ENCODE peak calls at places on chromosome 20, in four cellular contexts. One of them, this sample, is unnamed.

GRCh38 chr20:47521059-47521808 is 19.5 kb downstream of the NCOA3 start:
- DNase-seq in HepG2: no peak
- DNase-seq in K562: no peak
- DNase-seq in GM12878: no peak
- DNase-seq in this sample: peak; percentile 72

GRCh38 chr20:4613718-4614620 is 107.7 kb upstream of the PRND start:
- DNase-seq in HepG2: peak; percentile 66
- DNase-seq in K562: peak; percentile 29
- DNase-seq in GM12878: peak; percentile 38
- DNase-seq in this sample: peak; percentile 67

GRCh38 chr20:38673731-38674177 is 50.5 kb upstream of the SLC32A1 start:
- DNase-seq in HepG2: no peak
- DNase-seq in K562: peak; percentile 61
- DNase-seq in GM12878: no peak
- DNase-seq in this sample: no peak

GRCh38 chr20:42734660-42735368 is 454.9 kb downstream of the PTPRT start:
- DNase-seq in HepG2: no peak
- DNase-seq in K562: no peak
- DNase-seq in GM12878: no peak
- DNase-seq in this sample: no peak

GRCh38 chr20:32731882-32732266 is 11.4 kb downstream of the COMMD7 start:
- DNase-seq in HepG2: peak; percentile 89
- DNase-seq in K562: no peak
- DNase-seq in GM12878: no peak
- DNase-seq in this sample: no peak

GRCh38 chr20:23404196-23404595 is 17.1 kb downstream of the NAPB start:
- DNase-seq in HepG2: peak; percentile 54
- DNase-seq in K562: no peak
- DNase-seq in GM12878: no peak
- DNase-seq in this sample: no peak

GRCh38 chr20:24969203-24970029 is 20.3 kb downstream of the CST7 start:
- DNase-seq in HepG2: no peak
- DNase-seq in K562: no peak
- DNase-seq in GM12878: no peak
- DNase-seq in this sample: no peak

GRCh38 chr20:17652411-17652810 is 29.6 kb downstream of the RRBP1 start:
- DNase-seq in HepG2: no peak
- DNase-seq in K562: no peak
- DNase-seq in GM12878: no peak
- DNase-seq in this sample: no peak

GRCh38 chr20:10219452-10219791 is 792 bp downstream of the SNAP25 start:
- DNase-seq in HepG2: no peak
- DNase-seq in K562: peak; percentile 74
- DNase-seq in GM12878: no peak
- DNase-seq in this sample: peak; percentile 83

GRCh38 chr20:31740208-31740607 is 1.1 kb downstream of the TPX2 start:
- DNase-seq in HepG2: no peak
- DNase-seq in K562: peak; percentile 40
- DNase-seq in GM12878: no peak
- DNase-seq in this sample: no peak

GRCh38 chr20:63374532-63374931 is 13.4 kb upstream of the CHRNA4 start:
- DNase-seq in HepG2: no peak
- DNase-seq in K562: no peak
- DNase-seq in GM12878: no peak
- DNase-seq in this sample: no peak

GRCh38 chr20:63373996-63374395 is 12.8 kb upstream of the CHRNA4 start:
- DNase-seq in HepG2: no peak
- DNase-seq in K562: no peak
- DNase-seq in GM12878: no peak
- DNase-seq in this sample: no peak

GRCh38 chr20:63375438-63375837 is 14.3 kb upstream of the CHRNA4 start:
- DNase-seq in HepG2: no peak
- DNase-seq in K562: no peak
- DNase-seq in GM12878: no peak
- DNase-seq in this sample: no peak

GRCh38 chr20:63371346-63371865 is 10.3 kb upstream of the CHRNA4 start:
- DNase-seq in HepG2: no peak
- DNase-seq in K562: no peak
- DNase-seq in GM12878: no peak
- DNase-seq in this sample: no peak

DNA sequence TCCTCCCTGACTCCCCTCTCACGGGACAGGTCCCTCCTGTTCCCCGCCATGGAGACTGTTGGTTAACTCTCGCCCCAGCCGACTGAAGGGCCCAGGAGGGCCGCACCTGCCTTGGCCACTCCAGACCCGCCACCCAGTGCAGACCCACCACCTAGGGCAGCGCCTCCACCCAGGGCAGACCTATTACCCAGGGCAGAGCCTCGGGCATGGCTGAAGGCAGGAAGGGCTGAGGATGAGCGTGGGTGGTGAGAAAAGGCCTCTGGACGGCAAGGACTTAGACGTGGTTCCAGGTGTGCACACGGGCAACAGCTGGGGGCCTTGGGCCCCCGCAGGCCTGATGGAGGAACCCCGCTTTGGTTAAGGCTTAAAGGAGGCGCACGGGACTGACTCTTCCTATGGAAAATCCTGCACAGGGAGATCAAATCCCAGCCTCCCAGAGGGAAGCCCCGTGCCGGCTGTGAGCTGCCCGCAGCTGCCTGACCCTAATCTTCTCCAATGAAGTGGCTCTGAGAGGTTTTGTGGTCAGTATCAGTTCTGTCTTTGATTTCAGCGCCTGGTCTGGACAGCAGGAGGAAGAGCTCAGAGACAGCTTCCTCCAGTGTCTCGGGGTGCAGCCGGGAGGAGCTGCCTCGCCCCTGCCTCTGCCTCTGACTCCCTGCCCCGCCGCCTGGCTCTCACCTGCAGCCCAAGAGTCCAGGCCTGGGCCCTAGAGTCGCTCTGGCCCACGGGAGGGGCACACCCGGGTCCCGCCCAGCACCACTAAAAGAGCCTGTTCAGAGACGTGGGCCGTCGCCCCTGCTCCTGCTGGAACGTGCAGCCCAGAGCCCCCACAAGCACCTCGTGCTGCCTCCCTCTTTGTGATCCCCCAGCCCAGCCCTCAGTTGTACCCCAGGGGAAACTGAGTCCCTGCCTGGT is 12.1 kb upstream of the CHRNA4 start:
- DNase-seq in HepG2: no peak
- DNase-seq in K562: no peak
- DNase-seq in GM12878: no peak
- DNase-seq in this sample: no peak
- TF ChIP-seq ETV6 in HepG2: no peak
- TF ChIP-seq ETV6 in K562: no peak
- TF ChIP-seq ETV6 in GM12878: no peak
- TF ChIP-seq ETV6 in this sample: no peak

DNA sequence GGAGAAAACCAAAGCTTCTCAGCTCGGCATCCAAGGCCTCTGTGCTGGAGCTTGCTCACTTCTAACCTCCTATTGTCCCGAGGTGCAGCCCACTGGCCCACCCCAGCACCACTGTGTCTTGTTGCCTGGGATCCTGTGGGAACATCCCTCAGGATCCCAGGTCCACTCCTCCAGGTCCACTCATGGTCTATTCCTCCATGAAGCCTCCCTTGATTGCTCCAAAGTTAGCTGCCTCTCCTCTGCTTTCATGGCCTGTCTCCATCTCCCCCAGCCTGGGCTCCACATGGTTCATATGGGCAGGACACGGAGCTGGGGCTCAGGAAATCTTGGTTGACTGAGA is 13.9 kb downstream of the SLA2 start:
- DNase-seq in HepG2: no peak
- DNase-seq in K562: no peak
- DNase-seq in GM12878: no peak
- DNase-seq in this sample: no peak
- TF ChIP-seq ESRRA in HepG2: no peak
- TF ChIP-seq ESRRA in K562: no peak
- TF ChIP-seq ESRRA in GM12878: no peak
- TF ChIP-seq ESRRA in this sample: no peak

GRCh38 chr20:59258103-59258705 is 42.2 kb upstream of the EDN3 start:
- DNase-seq in HepG2: no peak
- DNase-seq in K562: no peak
- DNase-seq in GM12878: no peak
- DNase-seq in this sample: no peak

GRCh38 chr20:59253779-59254319 is 46.6 kb upstream of the EDN3 start:
- DNase-seq in HepG2: no peak
- DNase-seq in K562: no peak
- DNase-seq in GM12878: no peak
- DNase-seq in this sample: no peak

GRCh38 chr20:59250293-59250692 is 50.1 kb upstream of the EDN3 start:
- DNase-seq in HepG2: no peak
- DNase-seq in K562: no peak
- DNase-seq in GM12878: no peak
- DNase-seq in this sample: no peak

GRCh38 chr20:59255256-59255655 is 45.2 kb upstream of the EDN3 start:
- DNase-seq in HepG2: no peak
- DNase-seq in K562: no peak
- DNase-seq in GM12878: no peak
- DNase-seq in this sample: no peak

DNA sequence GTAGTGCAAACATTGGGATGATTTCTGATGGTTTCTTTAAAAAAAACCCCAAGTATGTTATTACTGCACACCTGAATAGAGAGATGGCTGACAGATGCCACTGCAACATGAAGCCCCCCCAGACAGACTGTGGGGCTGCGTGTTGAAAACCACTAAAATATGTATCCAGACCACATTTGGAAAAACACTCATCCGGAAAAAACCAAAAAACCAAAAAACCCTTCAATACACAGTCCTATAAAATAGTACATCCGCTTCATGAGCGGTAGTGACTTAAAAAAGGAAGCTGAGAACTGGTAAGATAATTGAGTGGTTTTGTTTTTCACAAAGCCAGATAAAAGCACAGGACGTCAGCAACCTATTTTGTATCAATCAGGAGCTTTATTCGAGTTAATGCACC is 47.1 kb upstream of the EDN3 start:
- DNase-seq in HepG2: no peak
- DNase-seq in K562: no peak
- DNase-seq in GM12878: no peak
- DNase-seq in this sample: no peak
- TF ChIP-seq NR2C2 in HepG2: no peak
- TF ChIP-seq NR2C2 in K562: no peak
- TF ChIP-seq NR2C2 in GM12878: no peak
- TF ChIP-seq NR2C2 in this sample: no peak

GRCh38 chr20:35619196-35620095 is 3.8 kb downstream of the SPAG4 start:
- DNase-seq in HepG2: peak; percentile 94
- DNase-seq in K562: no peak
- DNase-seq in GM12878: peak; percentile 45
- DNase-seq in this sample: peak; percentile 96

GRCh38 chr20:35616465-35617396 is 1.1 kb downstream of the SPAG4 start:
- DNase-seq in HepG2: peak; percentile 100
- DNase-seq in K562: peak; percentile 87
- DNase-seq in GM12878: peak; percentile 98
- DNase-seq in this sample: peak; percentile 87

GRCh38 chr20:35618032-35618371 is 2.4 kb downstream of the SPAG4 start:
- DNase-seq in HepG2: no peak
- DNase-seq in K562: no peak
- DNase-seq in GM12878: no peak
- DNase-seq in this sample: no peak

GRCh38 chr20:35617397-35618031 is 1.9 kb downstream of the SPAG4 start:
- DNase-seq in HepG2: peak; percentile 92
- DNase-seq in K562: peak; percentile 71
- DNase-seq in GM12878: peak; percentile 37
- DNase-seq in this sample: peak; percentile 73

GRCh38 chr20:35618372-35619131 is 2.9 kb downstream of the SPAG4 start:
- DNase-seq in HepG2: no peak
- DNase-seq in K562: no peak
- DNase-seq in GM12878: no peak
- DNase-seq in this sample: peak; percentile 30
- TF ChIP-seq ETV6 in HepG2: no peak
- TF ChIP-seq ETV6 in K562: no peak
- TF ChIP-seq ETV6 in GM12878: no peak
- TF ChIP-seq ETV6 in this sample: no peak

GRCh38 chr20:50136822-50137599 is 16.5 kb downstream of the PEDS1 start:
- DNase-seq in HepG2: no peak
- DNase-seq in K562: no peak
- DNase-seq in GM12878: no peak
- DNase-seq in this sample: no peak
- TF ChIP-seq ESRRA in HepG2: no peak
- TF ChIP-seq ESRRA in K562: no peak
- TF ChIP-seq ESRRA in GM12878: no peak
- TF ChIP-seq ESRRA in this sample: no peak

GRCh38 chr20:45355209-45355608 is 7.0 kb upstream of the SDC4 start:
- DNase-seq in HepG2: no peak
- DNase-seq in K562: no peak
- DNase-seq in GM12878: no peak
- DNase-seq in this sample: no peak

GRCh38 chr20:45354423-45355208 is 6.4 kb upstream of the SDC4 start:
- DNase-seq in HepG2: no peak
- DNase-seq in K562: no peak
- DNase-seq in GM12878: no peak
- DNase-seq in this sample: no peak

GRCh38 chr20:45352729-45353128 is 4.5 kb upstream of the SDC4 start:
- DNase-seq in HepG2: no peak
- DNase-seq in K562: no peak
- DNase-seq in GM12878: no peak
- DNase-seq in this sample: no peak

GRCh38 chr20:45355685-45356084 is 7.3 kb upstream of the SYS1 start:
- DNase-seq in HepG2: no peak
- DNase-seq in K562: no peak
- DNase-seq in GM12878: no peak
- DNase-seq in this sample: no peak

GRCh38 chr20:45353746-45354145 is 5.5 kb upstream of the SDC4 start:
- DNase-seq in HepG2: no peak
- DNase-seq in K562: no peak
- DNase-seq in GM12878: no peak
- DNase-seq in this sample: no peak
- TF ChIP-seq NR2C2 in HepG2: no peak
- TF ChIP-seq NR2C2 in K562: no peak
- TF ChIP-seq NR2C2 in GM12878: no peak
- TF ChIP-seq NR2C2 in this sample: no peak

GRCh38 chr20:50193851-50194830 is 3.5 kb downstream of the CEBPB start:
- DNase-seq in HepG2: no peak
- DNase-seq in K562: no peak
- DNase-seq in GM12878: no peak
- DNase-seq in this sample: no peak
- TF ChIP-seq ETV6 in HepG2: no peak
- TF ChIP-seq ETV6 in K562: no peak
- TF ChIP-seq ETV6 in GM12878: no peak
- TF ChIP-seq ETV6 in this sample: no peak

DNA sequence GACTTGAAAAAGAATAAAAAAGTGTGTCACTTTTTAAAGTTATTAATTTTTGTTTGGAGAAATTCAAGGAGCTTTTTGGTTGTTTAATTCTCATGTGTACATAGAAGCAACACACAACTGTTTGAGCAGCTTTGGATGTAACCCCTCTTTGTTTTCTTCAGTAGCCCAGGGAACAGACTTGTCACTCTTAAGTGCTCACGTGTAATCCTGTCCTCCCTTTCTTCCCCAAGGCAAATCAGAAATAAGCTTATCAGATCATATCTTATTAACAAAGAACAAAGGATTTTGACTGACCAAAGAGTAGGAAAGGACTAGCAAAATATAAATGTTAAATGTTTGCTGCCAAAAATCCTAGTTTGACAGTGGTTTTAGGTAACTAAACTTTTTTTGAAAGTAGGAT is 7.3 kb upstream of the FLRT3 start:
- DNase-seq in HepG2: peak; percentile 10
- DNase-seq in K562: no peak
- DNase-seq in GM12878: no peak
- DNase-seq in this sample: no peak
- TF ChIP-seq ESRRA in HepG2: no peak
- TF ChIP-seq ESRRA in K562: no peak
- TF ChIP-seq ESRRA in GM12878: no peak
- TF ChIP-seq ESRRA in this sample: no peak